ENCODE peak calls at places on chromosomes 12 and 14, in six cellular contexts. One of them, this sample, is unnamed.

GRCh38 chr12:105335856-105336255 is 5.4 kb downstream of the C12orf75 start:
- DNase-seq in NCI-H345: no peak
- DNase-seq in ACHN: no peak
- DNase-seq in AG10803: no peak
- DNase-seq in stimulated activated CD4-positive, alpha-beta T cell treated with anti-CD3 and anti-CD28 coated beads, Interleukin-4, amount 100 ng/mL, for 1 hour: no peak
- DNase-seq in glomerular endothelial cell: no peak
- DNase-seq in this sample: no peak

GRCh38 chr12:3294481-3294911 is 196.5 kb upstream of the PRMT8 start:
- DNase-seq in NCI-H345: peak
- DNase-seq in ACHN: no peak
- DNase-seq in AG10803: no peak
- DNase-seq in stimulated activated CD4-positive, alpha-beta T cell treated with anti-CD3 and anti-CD28 coated beads, Interleukin-4, amount 100 ng/mL, for 1 hour: no peak
- DNase-seq in glomerular endothelial cell: no peak
- DNase-seq in this sample: no peak

GRCh38 chr12:87793134-87793533 is 236.1 kb downstream of the C12orf50 start:
- DNase-seq in NCI-H345: no peak
- DNase-seq in ACHN: no peak
- DNase-seq in AG10803: no peak
- DNase-seq in stimulated activated CD4-positive, alpha-beta T cell treated with anti-CD3 and anti-CD28 coated beads, Interleukin-4, amount 100 ng/mL, for 1 hour: no peak
- DNase-seq in glomerular endothelial cell: no peak
- DNase-seq in this sample: no peak

GRCh38 chr12:50085615-50085928 is 430 bp downstream of the SMARCD1 start:
- DNase-seq in NCI-H345: no peak
- DNase-seq in ACHN: no peak
- DNase-seq in AG10803: no peak
- DNase-seq in stimulated activated CD4-positive, alpha-beta T cell treated with anti-CD3 and anti-CD28 coated beads, Interleukin-4, amount 100 ng/mL, for 1 hour: no peak
- DNase-seq in glomerular endothelial cell: no peak
- DNase-seq in this sample: no peak

GRCh38 chr12:91774471-91774921 is 371.1 kb downstream of the BTG1 start:
- DNase-seq in NCI-H345: no peak
- DNase-seq in ACHN: no peak
- DNase-seq in AG10803: peak
- DNase-seq in stimulated activated CD4-positive, alpha-beta T cell treated with anti-CD3 and anti-CD28 coated beads, Interleukin-4, amount 100 ng/mL, for 1 hour: no peak
- DNase-seq in glomerular endothelial cell: no peak
- DNase-seq in this sample: no peak

GRCh38 chr14:71705460-71705859 is 226.8 kb upstream of the RGS6 start:
- DNase-seq in NCI-H345: no peak
- DNase-seq in ACHN: no peak
- DNase-seq in AG10803: peak
- DNase-seq in stimulated activated CD4-positive, alpha-beta T cell treated with anti-CD3 and anti-CD28 coated beads, Interleukin-4, amount 100 ng/mL, for 1 hour: no peak
- DNase-seq in glomerular endothelial cell: no peak
- DNase-seq in this sample: no peak

GRCh38 chr14:52314521-52315354 is 626 bp downstream of the PTGER2 start:
- DNase-seq in NCI-H345: no peak
- DNase-seq in ACHN: peak
- DNase-seq in AG10803: peak
- DNase-seq in stimulated activated CD4-positive, alpha-beta T cell treated with anti-CD3 and anti-CD28 coated beads, Interleukin-4, amount 100 ng/mL, for 1 hour: peak
- DNase-seq in glomerular endothelial cell: no peak
- DNase-seq in this sample: peak

GRCh38 chr14:95695913-95696312 is 9.7 kb downstream of the TCL1B start:
- DNase-seq in NCI-H345: no peak
- DNase-seq in ACHN: no peak
- DNase-seq in AG10803: no peak
- DNase-seq in stimulated activated CD4-positive, alpha-beta T cell treated with anti-CD3 and anti-CD28 coated beads, Interleukin-4, amount 100 ng/mL, for 1 hour: no peak
- DNase-seq in glomerular endothelial cell: no peak
- DNase-seq in this sample: no peak

GRCh38 chr12:6469609-6470374 is 685 bp downstream of the VAMP1 start:
- DNase-seq in NCI-H345: peak
- DNase-seq in ACHN: no peak
- DNase-seq in AG10803: no peak
- DNase-seq in stimulated activated CD4-positive, alpha-beta T cell treated with anti-CD3 and anti-CD28 coated beads, Interleukin-4, amount 100 ng/mL, for 1 hour: no peak
- DNase-seq in glomerular endothelial cell: no peak
- DNase-seq in this sample: no peak

GRCh38 chr12:117101953-117102833 is 3.0 kb upstream of the TESC start:
- DNase-seq in NCI-H345: peak
- DNase-seq in ACHN: no peak
- DNase-seq in AG10803: no peak
- DNase-seq in stimulated activated CD4-positive, alpha-beta T cell treated with anti-CD3 and anti-CD28 coated beads, Interleukin-4, amount 100 ng/mL, for 1 hour: no peak
- DNase-seq in glomerular endothelial cell: no peak
- DNase-seq in this sample: no peak